ENCODE peak calls at places on chromosome 15, in four cellular contexts. K is spleen, H is brain microvascular endothelial cell, N is suprapubic skin. F is an unnamed sample.

GRCh38 chr15:64686130-64686735 is 89.2 kb downstream of the RBPMS2 start:
- DNase-seq in K (peak), H (peak), N (no peak), F (peak)

GRCh38 chr15:64209680-64210334 is 47.0 kb upstream of the PPIB start:
- DNase-seq in K (no peak), H (peak), N (no peak), F (peak)

GRCh38 chr15:82137261-82137660 is 91.4 kb upstream of the MEX3B start:
- DNase-seq in K (no peak), H (peak), N (no peak), F (no peak)

GRCh38 chr15:95693917-95694316 is 636.6 kb upstream of the NR2F2 start:
- DNase-seq in K (no peak), H (no peak), N (no peak), F (peak)

GRCh38 chr15:84400820-84401219 is 165.2 kb downstream of the GOLGA6L4 start:
- DNase-seq in K (peak), H (no peak), N (peak), F (no peak)

GRCh38 chr15:40054746-40055575 is 16.0 kb upstream of the SRP14 start:
- DNase-seq in K (peak), H (no peak), N (peak), F (no peak)

GRCh38 chr15:74278269-74278668 is 42.1 kb downstream of the CCDC33 start:
- DNase-seq in K (no peak), H (no peak), N (no peak), F (no peak)

GRCh38 chr15:25883860-25884259 is 20.7 kb upstream of the ATP10A start:
- DNase-seq in K (no peak), H (peak), N (no peak), F (peak)

GRCh38 chr15:53462631-53463030 is 296.8 kb downstream of the WDR72 start:
- DNase-seq in K (no peak), H (no peak), N (no peak), F (no peak)

GRCh38 chr15:39142500-39142899 is 438.4 kb upstream of the THBS1 start:
- DNase-seq in K (no peak), H (no peak), N (no peak), F (no peak)

GRCh38 chr15:96792216-96792615 is 461.7 kb downstream of the NR2F2 start:
- DNase-seq in K (no peak), H (no peak), N (no peak), F (no peak)

GRCh38 chr15:77021803-77022381 is 27.0 kb downstream of the PSTPIP1 start:
- DNase-seq in K (peak), H (peak), N (no peak), F (peak)

GRCh38 chr15:38391186-38391585 is 62.7 kb upstream of the FAM98B start:
- DNase-seq in K (no peak), H (no peak), N (no peak), F (no peak)

GRCh38 chr15:40937762-40938529 is 8.8 kb downstream of the DLL4 start:
- DNase-seq in K (no peak), H (no peak), N (no peak), F (no peak)

GRCh38 chr15:25245801-25246622 is 192.8 kb downstream of the UBE3A start:
- DNase-seq in K (peak), H (no peak), N (peak), F (no peak)

DNA sequence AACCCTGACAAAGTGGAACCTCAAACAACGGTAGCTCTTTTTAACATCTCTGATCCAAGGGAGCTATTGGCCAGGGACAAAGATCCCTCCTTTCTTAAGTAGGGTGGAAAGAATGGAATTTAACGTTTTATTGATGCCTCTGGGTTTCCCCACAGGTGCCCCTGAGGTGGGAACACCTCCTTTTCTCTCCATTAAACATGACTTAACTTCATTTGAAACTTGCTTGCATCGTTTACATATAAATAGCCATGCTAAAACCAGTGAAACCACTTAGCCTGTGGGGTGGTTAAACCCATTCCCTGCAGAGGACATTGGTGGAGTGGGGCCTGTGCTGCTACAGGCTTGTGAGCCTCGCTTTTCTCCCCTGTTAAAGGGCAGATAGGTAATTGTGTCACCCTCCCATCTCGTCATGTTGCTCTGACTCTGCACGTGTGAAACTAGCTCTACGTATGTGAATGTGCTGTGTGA is 9.7 kb downstream of the CGNL1 start:
- DNase-seq in K (no peak), H (no peak), N (no peak), F (no peak)
- H3K4me3 ChIP-seq in K (no peak), H (no peak), N (no peak), F (no peak)

DNA sequence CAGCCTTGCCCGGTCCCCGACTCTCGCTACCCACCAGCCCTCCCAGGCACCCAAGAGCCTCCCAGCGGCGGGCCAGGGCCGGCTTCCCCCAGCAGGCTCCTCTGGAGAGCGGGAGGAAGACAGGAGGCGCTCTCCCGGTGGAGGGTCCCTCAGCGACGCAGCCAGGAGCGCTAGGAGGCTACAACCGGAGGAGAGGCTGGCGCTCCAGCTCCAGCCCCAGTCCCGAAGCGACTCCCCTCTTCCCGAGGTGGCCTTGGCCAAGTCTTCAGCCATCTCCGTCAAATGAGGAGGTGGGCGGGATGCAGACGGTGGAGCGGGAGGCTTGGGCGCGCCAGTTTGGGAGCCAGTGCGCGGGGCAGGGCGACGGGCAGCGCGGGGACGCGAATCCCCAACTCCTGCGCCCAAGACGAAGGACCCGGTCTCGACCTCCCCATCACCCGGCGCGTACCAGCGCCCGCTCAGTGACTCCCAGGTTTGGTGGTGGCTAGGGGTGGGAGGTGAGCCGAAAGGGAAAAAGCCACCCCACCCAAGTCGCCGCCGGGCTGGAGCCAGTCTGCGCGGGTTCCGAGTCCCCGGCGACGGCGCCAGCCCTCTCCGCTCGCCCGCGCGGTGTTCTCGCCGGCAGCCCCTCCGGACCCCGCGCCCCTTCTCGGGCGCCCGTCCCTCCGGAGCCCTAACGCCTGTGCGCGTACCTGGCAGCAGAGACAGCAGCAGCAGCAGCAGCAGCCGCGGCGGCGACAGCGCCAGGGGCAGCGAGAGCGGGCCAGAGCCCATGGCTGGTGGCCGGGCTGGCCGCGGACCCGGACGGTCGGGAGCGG is 566 bp downstream of the CHRNA3 start:
- DNase-seq in K (no peak), H (no peak), N (peak), F (no peak)
- TF ChIP-seq CTCF in K (no peak), H (peak), N (no peak), F (peak)

GRCh38 chr15:52008698-52009434 is 10.2 kb upstream of the MAPK6 start:
- DNase-seq in K (no peak), H (no peak), N (no peak), F (no peak)
- H3K4me3 ChIP-seq in K (no peak), H (no peak), N (no peak), F (no peak)

GRCh38 chr15:90306560-90306959 is 41.1 kb downstream of the NGRN start:
- DNase-seq in K (no peak), H (no peak), N (peak), F (no peak)
- TF ChIP-seq CTCF in K (no peak), H (no peak), N (no peak), F (no peak)

GRCh38 chr15:72197460-72198409 is at the start of gene GRAMD2A:
- DNase-seq in K (peak), H (no peak), N (no peak), F (peak)
- H3K4me3 ChIP-seq in K (peak), H (peak), N (peak), F (peak)

GRCh38 chr15:42214600-42214999 is 6.5 kb upstream of the VPS39 start:
- DNase-seq in K (no peak), H (no peak), N (no peak), F (no peak)

GRCh38 chr15:42218953-42219596 is 11.0 kb upstream of the VPS39 start:
- DNase-seq in K (no peak), H (no peak), N (no peak), F (no peak)

GRCh38 chr15:42213481-42213880 is 5.4 kb upstream of the VPS39 start:
- DNase-seq in K (no peak), H (no peak), N (no peak), F (no peak)

GRCh38 chr15:42220216-42220615 is 12.1 kb upstream of the VPS39 start:
- DNase-seq in K (no peak), H (no peak), N (no peak), F (peak)

DNA sequence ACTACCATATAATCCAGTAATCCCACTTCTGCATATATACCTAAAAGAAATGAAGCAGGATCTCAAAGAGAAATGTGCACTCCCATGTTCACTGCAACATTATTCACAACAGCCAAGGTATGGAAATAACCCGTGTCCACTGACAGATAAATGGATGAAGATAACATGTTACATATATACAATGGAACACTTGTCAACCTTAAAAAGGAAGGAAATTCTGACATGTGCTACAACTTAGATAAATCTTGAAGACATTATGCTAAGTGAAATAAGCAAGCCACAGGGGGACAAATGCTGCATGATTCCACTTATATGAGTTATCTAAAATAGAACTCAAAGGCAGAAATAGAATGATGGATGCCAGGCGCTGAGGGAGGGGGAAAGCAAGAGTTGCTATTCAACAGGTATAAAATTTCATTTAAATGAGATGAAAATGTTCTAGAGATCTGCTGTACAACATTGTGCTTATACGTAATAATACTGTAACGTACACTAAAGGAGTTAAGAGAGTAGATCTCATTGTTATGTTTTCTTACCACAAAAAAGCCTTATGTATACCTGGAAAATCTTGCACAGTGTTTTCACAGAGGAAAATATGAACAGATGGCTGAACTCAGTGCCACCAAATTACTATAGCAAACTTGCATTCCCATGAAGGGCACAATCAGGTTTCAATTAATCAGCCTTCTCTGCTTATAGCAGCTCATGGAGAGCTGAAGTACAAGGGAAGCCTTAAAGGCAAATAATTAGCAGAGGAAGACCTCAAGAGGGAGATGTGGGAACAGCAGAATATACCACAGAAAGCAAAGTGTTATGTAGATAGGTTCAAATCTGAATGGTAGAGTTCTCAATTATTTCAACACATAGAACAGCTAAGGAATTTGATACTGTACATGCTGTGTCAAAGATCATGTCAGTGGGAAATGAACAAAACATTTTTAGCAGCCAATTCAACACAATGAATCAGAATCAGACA is 8.0 kb upstream of the VPS39 start:
- DNase-seq in K (no peak), H (no peak), N (no peak), F (peak)
- TF ChIP-seq CTCF in K (no peak), H (no peak), N (no peak), F (peak)

F was measured in fibroblast of pulmonary artery.